ENCODE peak calls at places on chromosomes 6 and 20, in ten cellular contexts. J, T, O, X, G, Y, S, Q, V and C are unnamed samples.

GRCh38 chr6:119902681-119903080 is 553.1 kb upstream of the MAN1A1 start:
- DNase-seq in S (no peak), Q (no peak), O (no peak), J (no peak), X (no peak), G (no peak), Y (no peak), V (no peak), T (no peak), C (no peak)

GRCh38 chr6:36028088-36028886 is 679 bp downstream of the MAPK14 start:
- DNase-seq in Q (no peak), G (peak), T (peak), X (peak), V (peak), J (peak), O (peak), S (peak), Y (peak), C (peak)

GRCh38 chr6:89786970-89787369 is 32.6 kb downstream of the MDN1 start:
- DNase-seq in G (no peak), T (no peak), O (no peak), Y (no peak), V (no peak), S (no peak), J (no peak), X (no peak), Q (no peak), C (no peak)

GRCh38 chr6:53982361-53983050 is 128.7 kb upstream of the MLIP start:
- DNase-seq in O (no peak), Q (no peak), T (no peak), S (peak), J (no peak), X (no peak), Y (no peak), V (peak), G (no peak), C (no peak)

GRCh38 chr6:11525468-11526155 is 11.9 kb upstream of the TMEM170B start:
- DNase-seq in G (peak), V (no peak), S (peak), X (no peak), O (peak), Y (no peak), T (no peak), J (no peak), Q (no peak), C (no peak)

GRCh38 chr6:6918216-6918983 is 189.4 kb upstream of the RREB1 start:
- DNase-seq in S (peak), G (peak), Q (no peak), V (peak), O (no peak), J (no peak), Y (no peak), T (no peak), X (no peak), C (no peak)

GRCh38 chr20:56995635-56996075 is 270.8 kb downstream of the BMP7 start:
- DNase-seq in X (peak), J (no peak), S (no peak), V (no peak), T (no peak), Y (no peak), G (no peak), O (no peak), Q (no peak), C (no peak)

GRCh38 chr20:101975-102374 is 14.5 kb downstream of the DEFB125 start:
- DNase-seq in Y (no peak), T (no peak), S (no peak), X (no peak), G (no peak), O (no peak), J (no peak), V (no peak), Q (no peak), C (no peak)

GRCh38 chr20:10622657-10623418 is 51.0 kb downstream of the JAG1 start:
- DNase-seq in G (peak), V (peak), Y (peak), O (peak), J (no peak), X (no peak), S (peak), Q (no peak), T (no peak), C (no peak)

GRCh38 chr6:24932832-24933231 is 2.9 kb downstream of the RIPOR2 start:
- DNase-seq in Q (no peak), S (no peak), Y (no peak), G (no peak), X (no peak), J (no peak), V (no peak), O (no peak), T (no peak), C (no peak)

GRCh38 chr6:137475103-137475502 is 19.1 kb downstream of the OLIG3 start:
- DNase-seq in G (no peak), X (no peak), Q (no peak), O (no peak), V (no peak), S (no peak), T (no peak), Y (no peak), J (no peak), C (no peak)

GRCh38 chr20:49185071-49185757 is 2.9 kb downstream of the STAU1 start:
- DNase-seq in S (no peak), X (no peak), G (no peak), Y (no peak), Q (no peak), T (no peak), J (no peak), O (no peak), V (no peak), C (no peak)

GRCh38 chr6:163300838-163301237 is 113.7 kb upstream of the QKI start:
- DNase-seq in O (no peak), V (no peak), Q (no peak), T (no peak), Y (no peak), J (no peak), S (no peak), X (no peak), G (no peak), C (no peak)

GRCh38 chr20:32945710-32946221 is 58.5 kb downstream of the SUN5 start:
- DNase-seq in J (peak), G (peak), Y (no peak), O (no peak), Q (peak), V (peak), X (peak), T (no peak), S (peak), C (no peak)

GRCh38 chr20:10667077-10667401 is 6.8 kb downstream of the JAG1 start:
- DNase-seq in X (no peak), J (no peak), V (no peak), T (no peak), S (no peak), G (no peak), Q (no peak), Y (no peak), O (peak), C (no peak)

GRCh38 chr6:113120577-113121285 is 736.4 kb upstream of the MARCKS start:
- DNase-seq in T (no peak), O (no peak), Q (no peak), G (peak), J (no peak), S (peak), V (peak), X (peak), Y (no peak), C (no peak)

GRCh38 chr20:20212675-20213096 is 155.2 kb upstream of the INSM1 start:
- DNase-seq in O (peak), Q (no peak), T (peak), V (no peak), X (no peak), G (no peak), Y (no peak), S (no peak), J (peak), C (no peak)

GRCh38 chr6:143607168-143607567 is 70.6 kb upstream of the PHACTR2 start:
- DNase-seq in Q (no peak), G (no peak), O (no peak), S (no peak), T (no peak), V (no peak), Y (no peak), J (no peak), X (no peak), C (no peak)

GRCh38 chr6:49004806-49005205 is 458.2 kb downstream of the MMUT start:
- DNase-seq in T (no peak), Y (no peak), G (no peak), Q (no peak), O (no peak), V (no peak), S (no peak), J (peak), X (no peak), C (no peak)

GRCh38 chr6:16432075-16433032 is 194.0 kb downstream of the GMPR start:
- DNase-seq in V (peak), O (peak), Y (no peak), S (peak), Q (no peak), J (no peak), G (peak), X (no peak), T (no peak), C (no peak)

GRCh38 chr20:5432030-5432429 is 115.3 kb upstream of the PROKR2 start:
- DNase-seq in Y (no peak), T (no peak), J (no peak), V (no peak), Q (no peak), X (no peak), O (no peak), S (no peak), G (no peak), C (no peak)

GRCh38 chr6:355809-356208 is 35.7 kb upstream of the IRF4 start:
- DNase-seq in J (no peak), S (no peak), Y (no peak), X (no peak), Q (no peak), G (no peak), T (no peak), O (peak), V (no peak), C (no peak)

GRCh38 chr20:57442160-57442887 is 51.1 kb downstream of the RBM38 start:
- DNase-seq in S (no peak), G (no peak), V (no peak), X (no peak), T (no peak), O (no peak), Q (no peak), Y (peak), J (no peak), C (no peak)

GRCh38 chr6:157096522-157096921 is 226.8 kb downstream of the TMEM242 start:
- DNase-seq in S (no peak), G (no peak), V (no peak), Y (no peak), Q (no peak), T (no peak), O (no peak), J (no peak), X (no peak), C (no peak)

GRCh38 chr6:16758163-16758975 is 2.9 kb downstream of the ATXN1 start:
- DNase-seq in S (no peak), J (peak), T (peak), V (peak), X (no peak), Y (no peak), G (peak), Q (no peak), O (no peak), C (no peak)

GRCh38 chr6:158854214-158855101 is 35.3 kb upstream of the EZR start:
- DNase-seq in X (no peak), T (no peak), V (peak), J (no peak), O (no peak), G (peak), Y (no peak), S (peak), Q (peak), C (no peak)

GRCh38 chr20:42319614-42320013 is 701.4 kb upstream of the CHD6 start:
- DNase-seq in T (no peak), S (no peak), J (no peak), G (no peak), Q (no peak), O (no peak), V (no peak), Y (no peak), X (no peak), C (no peak)

GRCh38 chr6:73209117-73209516 is 16.2 kb downstream of the KHDC1L start:
- DNase-seq in Q (no peak), Y (no peak), V (no peak), O (no peak), J (no peak), X (no peak), S (no peak), T (no peak), G (no peak), C (no peak)

GRCh38 chr6:135922170-135922569 is 70.7 kb downstream of the PDE7B start:
- DNase-seq in V (peak), O (peak), Y (peak), Q (no peak), G (peak), J (no peak), X (peak), S (peak), T (no peak), C (no peak)

GRCh38 chr6:112501705-112502104 is 154.6 kb downstream of the RFPL4B start:
- DNase-seq in S (no peak), O (peak), G (peak), X (no peak), T (no peak), Q (no peak), J (peak), V (peak), Y (no peak), C (no peak)

GRCh38 chr20:32648761-32649615 is 24.8 kb downstream of the C20orf203 start:
- DNase-seq in X (no peak), T (no peak), Y (no peak), V (no peak), Q (no peak), G (peak), J (no peak), O (no peak), S (no peak), C (no peak)

GRCh38 chr6:42028234-42029061 is 21.9 kb upstream of the TAF8 start:
- DNase-seq in G (peak), Q (no peak), V (peak), S (peak), J (no peak), Y (no peak), O (peak), X (no peak), T (no peak), C (peak)